ENCODE peak calls at places on chromosomes 16 and 17, in nine cellular contexts. B is foreskin fibroblast, N is cardiac fibroblast, V is AG10803, R is esophagus squamous epithelium, K is neural progenitor cell, I is dorsolateral prefrontal cortex, T is psoas muscle, H is hepatocyte. G is an unnamed sample.

GRCh38 chr17:81865733-81866439 is 5.3 kb downstream of the ARHGDIA start:
- DNase-seq in V (peak; percentile 20), K (no peak), B (peak; percentile 37), I (no peak), R (no peak), N (peak; percentile 52), H (no peak), T (no peak), G (no peak)

GRCh38 chr17:57902117-57902799 is 52.4 kb upstream of the MRPS23 start:
- DNase-seq in T (peak; percentile 25), V (no peak), H (no peak), R (no peak), B (no peak), N (no peak), I (no peak), K (no peak), G (no peak)

GRCh38 chr16:83906690-83907089 is 7.8 kb downstream of the MLYCD start:
- DNase-seq in V (peak; percentile 63), H (peak; percentile 27), B (no peak), R (no peak), K (no peak), N (peak; percentile 80), T (no peak), I (no peak), G (no peak)

GRCh38 chr17:31721291-31722025 is 137.6 kb downstream of the COPRS start:
- DNase-seq in N (no peak), K (no peak), I (no peak), H (no peak), R (no peak), T (no peak), V (no peak), B (no peak), G (no peak)

GRCh38 chr17:57277923-57278604 is 21.7 kb downstream of the MSI2 start:
- DNase-seq in I (no peak), H (no peak), R (no peak), T (no peak), B (no peak), V (no peak), K (no peak), N (no peak), G (no peak)

GRCh38 chr17:9594065-9594464 is 17.6 kb downstream of the CFAP52 start:
- DNase-seq in N (no peak), H (no peak), K (no peak), I (no peak), V (no peak), B (no peak), R (no peak), T (no peak), G (no peak)

GRCh38 chr16:24610421-24610765 is 71.0 kb downstream of the RBBP6 start:
- DNase-seq in T (peak; percentile 62), N (peak; percentile 51), I (peak; percentile 53), B (peak; percentile 54), H (peak; percentile 32), K (peak; percentile 63), V (peak; percentile 21), R (no peak), G (no peak)

GRCh38 chr17:48228720-48229119 is 121.2 kb downstream of the SNX11 start:
- DNase-seq in I (no peak), B (no peak), T (no peak), H (no peak), N (no peak), V (no peak), K (peak; percentile 47), R (no peak), G (no peak)

GRCh38 chr17:2002767-2003329 is 22.3 kb downstream of the RTN4RL1 start:
- DNase-seq in B (no peak), V (no peak), R (no peak), H (no peak), N (no peak), K (no peak), T (no peak), I (no peak), G (no peak)

GRCh38 chr17:78992542-78993212 is 13.0 kb upstream of the LGALS3BP start:
- DNase-seq in R (no peak), H (no peak), V (no peak), I (no peak), B (no peak), T (peak; percentile 24), K (no peak), N (no peak), G (no peak)

GRCh38 chr16:29806096-29806579 is at the start of gene MAZ:
- DNase-seq in V (no peak), B (no peak), T (no peak), K (no peak), I (peak; percentile 72), H (peak; percentile 92), R (no peak), N (no peak), G (peak; percentile 52)

GRCh38 chr16:17470871-17471744 is at the start of gene XYLT1:
- DNase-seq in K (peak; percentile 83), T (peak; percentile 83), H (peak; percentile 71), B (peak; percentile 98), I (peak; percentile 71), N (peak; percentile 78), V (peak; percentile 98), R (no peak), G (peak; percentile 86)

GRCh38 chr16:4264546-4264945 is 8.3 kb downstream of the TFAP4 start:
- DNase-seq in H (no peak), R (no peak), B (peak; percentile 75), V (peak; percentile 41), I (no peak), K (no peak), N (peak; percentile 29), T (no peak), G (no peak)

GRCh38 chr16:82562183-82562677 is 64.5 kb upstream of the CDH13 start:
- DNase-seq in R (no peak), V (no peak), T (no peak), I (no peak), K (no peak), B (no peak), N (no peak), H (no peak), G (no peak)

GRCh38 chr16:71600822-71601221 is 23.9 kb upstream of the TAT start:
- DNase-seq in V (no peak), R (no peak), I (no peak), K (no peak), N (no peak), T (no peak), H (no peak), B (no peak), G (no peak)

GRCh38 chr16:69522732-69523404 is 42.9 kb upstream of the NFAT5 start:
- DNase-seq in V (no peak), T (no peak), N (no peak), B (no peak), I (no peak), K (no peak), H (no peak), R (no peak), G (no peak)

GRCh38 chr16:3175157-3176153 is 12.5 kb upstream of the OR1F1 start:
- DNase-seq in B (peak; percentile 49), K (peak; percentile 53), R (no peak), N (peak; percentile 22), H (no peak), I (no peak), V (no peak), T (no peak), G (no peak)

GRCh38 chr16:50329446-50330189 is 39.2 kb downstream of the BRD7 start:
- DNase-seq in R (no peak), B (no peak), H (no peak), T (no peak), K (no peak), I (no peak), V (no peak), N (no peak), G (no peak)

GRCh38 chr16:2467301-2468141 is 3.6 kb upstream of the NTN3 start:
- DNase-seq in I (peak; percentile 88), H (peak; percentile 84), N (peak; percentile 76), R (no peak), T (peak; percentile 89), V (peak; percentile 61), K (peak; percentile 84), B (peak; percentile 92), G (no peak)

GRCh38 chr16:67967956-67968439 is 439 bp downstream of the SLC12A4 start:
- DNase-seq in I (no peak), K (peak; percentile 65), N (no peak), R (no peak), V (peak; percentile 42), T (peak; percentile 79), B (peak; percentile 72), H (peak; percentile 74), G (no peak)

GRCh38 chr16:67966549-67967182 is 1.8 kb downstream of the SLC12A4 start:
- DNase-seq in H (no peak), I (no peak), K (peak; percentile 31), V (peak; percentile 68), N (peak; percentile 48), R (no peak), B (peak; percentile 71), T (no peak), G (no peak)

GRCh38 chr16:67964477-67965131 is 3.8 kb downstream of the SLC12A4 start:
- DNase-seq in V (no peak), T (no peak), N (no peak), K (no peak), R (no peak), B (no peak), I (no peak), H (no peak), G (no peak)

GRCh38 chr16:67967183-67967955 is 1.1 kb downstream of the SLC12A4 start:
- DNase-seq in V (peak; percentile 34), I (no peak), B (peak; percentile 48), T (no peak), H (no peak), R (no peak), N (no peak), K (no peak), G (no peak)

GRCh38 chr16:67965668-67966548 is 2.5 kb downstream of the SLC12A4 start:
- DNase-seq in T (no peak), I (no peak), N (no peak), K (no peak), R (no peak), V (peak; percentile 46), B (no peak), H (no peak), G (no peak)
- H3K4me3 ChIP-seq in T (peak overlapping the region; percentile 88), I (no peak overlapping the region), N (peak overlapping the region; percentile 82), K (no peak overlapping the region), R (no peak overlapping the region), V (peak overlapping the region; percentile 99), B (peak overlapping the region; percentile 84), H (no peak overlapping the region), G (peak overlapping the region; percentile 97)

GRCh38 chr16:27138257-27138656 is 65.1 kb upstream of the KDM8 start:
- DNase-seq in V (no peak), I (no peak), R (no peak), N (no peak), K (no peak), B (no peak), T (no peak), H (no peak), G (no peak)
- TF ChIP-seq CTCF in V (no peak), I (no peak), R (no peak), N (no peak), K (no peak), B (no peak), T (no peak), H (no peak), G (no peak)

GRCh38 chr17:60577147-60577925 is 22.7 kb upstream of the PPM1D start:
- DNase-seq in R (no peak), H (peak; percentile 46), V (peak; percentile 70), N (peak; percentile 84), I (no peak), T (no peak), K (no peak), B (peak; percentile 70), G (no peak)
- H3K4me3 ChIP-seq in R (peak overlapping the region; percentile 30), H (no peak overlapping the region), V (peak overlapping the region; percentile 58), N (peak overlapping the region; percentile 41), I (peak overlapping the region; percentile 44), T (peak overlapping the region; percentile 52), K (no peak overlapping the region), B (peak overlapping the region; percentile 47), G (peak overlapping the region; percentile 46)

GRCh38 chr17:42775534-42776098 is 2.4 kb downstream of the VPS25 start:
- DNase-seq in V (no peak), K (no peak), I (no peak), B (no peak), R (no peak), T (no peak), N (no peak), H (no peak), G (no peak)
- TF ChIP-seq CTCF in V (no peak), K (no peak), I (no peak), B (no peak), R (no peak), T (no peak), N (peak; percentile 32), H (no peak), G (no peak)